ENCODE peak calls at places on chromosome 2, in five cellular contexts. V, W, H, I and L are unnamed samples. For H3K4me1, the result is how much of the 10 kb centered on the place peaks cover.

GRCh38 chr2:28047698-28048097 is 157.2 kb downstream of the BABAM2 start:
- DNase-seq in H (no peak), I (no peak), W (no peak), V (no peak), L (no peak)

GRCh38 chr2:73746015-73746876 is 9.1 kb upstream of the TPRKB start:
- DNase-seq in H (no peak), W (no peak), V (no peak), I (no peak), L (no peak)

GRCh38 chr2:195664528-195664927 is 7.5 kb downstream of the SLC39A10 start:
- DNase-seq in H (no peak), V (no peak), I (no peak), W (no peak), L (no peak)

GRCh38 chr2:231189571-231190495 is 8.6 kb upstream of the ARMC9 start:
- DNase-seq in I (no peak), W (no peak), V (no peak), H (no peak), L (no peak)

GRCh38 chr2:8761529-8762164 is 75.8 kb downstream of the KIDINS220 start:
- DNase-seq in I (peak), V (no peak), H (peak), W (no peak), L (peak)

GRCh38 chr2:165872101-165872791 is 78.2 kb upstream of the GALNT3 start:
- DNase-seq in V (no peak), I (no peak), H (no peak), W (no peak), L (no peak)

GRCh38 chr2:111200333-111200879 is 79.7 kb downstream of the BCL2L11 start:
- DNase-seq in H (no peak), W (no peak), I (no peak), V (no peak), L (no peak)

GRCh38 chr2:42770288-42771131 is 6.6 kb upstream of the OXER1 start:
- DNase-seq in H (peak), W (no peak), V (peak), I (peak), L (no peak)

GRCh38 chr2:206873426-206873825 is 65.9 kb upstream of the CPO start:
- DNase-seq in H (no peak), W (no peak), V (peak), I (peak), L (peak)

GRCh38 chr2:19810637-19811036 is 91.1 kb downstream of the TTC32 start:
- DNase-seq in H (no peak), W (no peak), I (no peak), V (no peak), L (no peak)

GRCh38 chr2:27647289-27647688 is 16.1 kb downstream of the SUPT7L start:
- DNase-seq in H (no peak), W (no peak), V (no peak), I (no peak), L (no peak)

GRCh38 chr2:168604252-168604651 is 148.2 kb downstream of the CERS6 start:
- DNase-seq in V (no peak), H (no peak), W (no peak), I (no peak), L (no peak)
- H3K4me3 ChIP-seq in V (no peak), H (no peak), W (no peak), I (no peak), L (no peak)

DNA sequence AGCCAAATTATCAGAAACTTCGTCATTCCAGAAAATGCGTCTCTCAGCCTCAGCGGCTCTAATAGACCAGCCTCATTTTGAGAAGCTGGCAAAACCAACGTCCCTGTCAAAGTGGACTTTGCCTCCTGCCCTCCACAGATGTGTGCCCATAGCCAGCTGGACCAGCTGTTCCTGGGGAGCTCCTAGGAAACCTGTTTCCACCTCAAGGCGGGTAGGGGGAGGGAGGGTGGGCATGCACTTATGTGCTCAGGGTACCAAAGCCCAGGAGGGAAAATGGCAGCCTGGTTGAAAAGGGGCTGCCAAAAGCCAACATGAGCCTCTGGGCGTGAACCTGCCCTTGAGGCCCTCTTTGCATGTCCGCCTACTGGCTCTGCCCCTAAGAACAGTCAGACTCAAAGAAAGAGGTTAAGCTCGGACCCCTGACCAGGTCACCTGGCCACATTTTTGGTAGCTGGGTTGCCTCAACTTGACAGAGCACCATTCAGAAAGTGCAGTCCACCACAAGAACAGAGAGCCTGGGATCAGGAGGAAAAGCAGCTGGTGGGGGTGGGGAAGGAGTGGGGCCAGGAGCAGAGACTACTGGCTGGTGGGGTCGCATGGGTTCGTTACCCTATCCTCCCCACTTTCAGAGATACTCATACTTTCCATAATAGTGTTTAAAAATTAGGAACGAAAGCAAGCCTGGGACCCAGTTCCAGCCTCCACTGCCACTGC is 3.5 kb downstream of the PER2 start:
- DNase-seq in W (no peak), I (no peak), V (no peak), H (no peak), L (no peak)
- H3K4me1 ChIP-seq in W (under half), I (under half), V (under half), H (under half), L (under half)

GRCh38 chr2:36367497-36368353 is 12.1 kb downstream of the CRIM1 start:
- DNase-seq in W (no peak), V (peak), I (no peak), H (no peak), L (no peak)
- H3K4me3 ChIP-seq in W (no peak), V (no peak), I (no peak), H (no peak), L (no peak)

GRCh38 chr2:38522754-38523349 is 79.9 kb downstream of the HNRNPLL start:
- DNase-seq in V (no peak), H (no peak), W (no peak), I (no peak), L (no peak)
- H3K4me1 ChIP-seq in V (under half), H (under half), W (under half), I (under half), L (under half)

DNA sequence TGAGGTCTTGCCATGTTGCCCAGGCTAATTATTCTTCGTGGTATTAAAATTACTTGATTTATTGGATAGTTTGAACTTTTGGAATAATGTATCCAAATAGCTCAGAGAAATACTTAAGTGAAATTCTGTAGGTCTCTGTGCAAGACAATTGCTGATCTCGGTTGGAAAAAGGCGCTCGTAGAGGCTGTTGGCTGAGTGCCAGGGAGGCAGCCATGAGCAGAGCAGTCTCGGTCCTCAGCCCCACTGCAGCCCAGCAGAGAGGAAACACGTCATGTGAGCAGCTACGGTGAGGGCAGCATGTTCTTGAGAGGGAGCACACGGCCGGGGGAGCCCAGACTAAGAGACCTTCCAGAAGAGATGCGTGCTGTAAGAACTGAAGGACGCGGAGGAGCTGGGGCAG is 42.5 kb downstream of the DCDC2C start:
- DNase-seq in V (no peak), W (no peak), I (no peak), H (no peak), L (no peak)
- H3K4me3 ChIP-seq in V (peak), W (no peak), I (no peak), H (no peak), L (no peak)

GRCh38 chr2:167941604-167942003 is 305.8 kb downstream of the STK39 start:
- DNase-seq in I (no peak), H (no peak), W (no peak), V (no peak), L (no peak)
- H3K4me1 ChIP-seq in I (under half), H (under half), W (under half), V (under half), L (under half)

GRCh38 chr2:25280066-25280687 is 61.5 kb downstream of the DNMT3A start:
- DNase-seq in W (no peak), I (no peak), H (no peak), V (no peak), L (no peak)
- H3K4me3 ChIP-seq in W (no peak), I (no peak), H (no peak), V (no peak), L (no peak)

GRCh38 chr2:68156419-68156818 is 1.3 kb upstream of the PNO1 start:
- DNase-seq in W (no peak), H (no peak), V (no peak), I (no peak), L (no peak)
- H3K4me1 ChIP-seq in W (under half), H (under half), V (under half), I (under half), L (under half)

GRCh38 chr2:214386720-214387119 is 24.1 kb upstream of the VWC2L start:
- DNase-seq in H (no peak), W (no peak), I (no peak), V (no peak), L (no peak)
- H3K4me3 ChIP-seq in H (no peak), W (no peak), I (no peak), V (no peak), L (no peak)